ENCODE peak calls at places on chromosomes 16 and 17, in nine cellular contexts. N, M, T, X, K, B, F, Y and W are unnamed samples.

GRCh38 chr16:11848842-11849241 is 2.5 kb downstream of the RSL1D1 start:
- DNase-seq in N (no peak), M (peak; percentile 77), T (no peak), X (peak; percentile 28), K (no peak), B (no peak), F (no peak), Y (no peak), W (no peak)

GRCh38 chr17:81422776-81423697 is 27.8 kb downstream of the BAHCC1 start:
- DNase-seq in N (peak; percentile 86), M (peak; percentile 96), T (peak; percentile 86), X (peak; percentile 91), K (peak; percentile 93), B (peak; percentile 50), F (no peak), Y (peak; percentile 66), W (no peak)

GRCh38 chr17:69066482-69066881 is 5.8 kb upstream of the ABCA9 start:
- DNase-seq in N (no peak), M (no peak), T (no peak), X (no peak), K (no peak), B (no peak), F (no peak), Y (no peak), W (no peak)

GRCh38 chr17:19706791-19707727 is 9.3 kb downstream of the SLC47A2 start:
- DNase-seq in N (no peak), M (no peak), T (no peak), X (no peak), K (no peak), B (peak; percentile 45), F (no peak), Y (peak; percentile 71), W (no peak)

GRCh38 chr17:79866791-79867190 is 27.6 kb upstream of the CBX4 start:
- DNase-seq in N (no peak), M (no peak), T (no peak), X (no peak), K (no peak), B (no peak), F (no peak), Y (no peak), W (no peak)

GRCh38 chr17:17417718-17418151 is 59.1 kb upstream of the MED9 start:
- DNase-seq in N (no peak), M (no peak), T (no peak), X (no peak), K (no peak), B (no peak), F (no peak), Y (no peak), W (no peak)

GRCh38 chr17:12994341-12995074 is 23.3 kb downstream of the ELAC2 start:
- DNase-seq in N (no peak), M (no peak), T (no peak), X (no peak), K (no peak), B (no peak), F (no peak), Y (no peak), W (no peak)

GRCh38 chr17:76268991-76269981 is 4.1 kb downstream of the UBALD2 start:
- DNase-seq in N (peak; percentile 66), M (no peak), T (no peak), X (no peak), K (no peak), B (peak; percentile 73), F (no peak), Y (no peak), W (no peak)

GRCh38 chr16:66618588-66618987 is 14.1 kb downstream of the CMTM3 start:
- DNase-seq in N (peak; percentile 73), M (peak; percentile 98), T (no peak), X (peak; percentile 99), K (no peak), B (no peak), F (no peak), Y (no peak), W (no peak)

GRCh38 chr17:74259667-74260524 is 14.1 kb upstream of the DNAI2 start:
- DNase-seq in N (no peak), M (no peak), T (no peak), X (no peak), K (peak; percentile 52), B (no peak), F (no peak), Y (no peak), W (no peak)

GRCh38 chr16:56793504-56793903 is 63.6 kb downstream of the NUP93 start:
- DNase-seq in N (no peak), M (peak; percentile 51), T (no peak), X (no peak), K (no peak), B (peak; percentile 20), F (peak; percentile 30), Y (no peak), W (no peak)

GRCh38 chr16:2507052-2507678 is 6.6 kb upstream of the ATP6V0C start:
- DNase-seq in N (no peak), M (no peak), T (peak; percentile 72), X (no peak), K (peak; percentile 45), B (no peak), F (peak; percentile 65), Y (no peak), W (no peak)

GRCh38 chr17:32610027-32610650 is 123.3 kb downstream of the CDK5R1 start:
- DNase-seq in N (no peak), M (no peak), T (no peak), X (no peak), K (no peak), B (no peak), F (no peak), Y (peak; percentile 64), W (no peak)

GRCh38 chr16:4968879-4969278 is 10.7 kb downstream of the SEC14L5 start:
- DNase-seq in N (no peak), M (no peak), T (no peak), X (no peak), K (no peak), B (no peak), F (no peak), Y (peak; percentile 70), W (no peak)

DNA sequence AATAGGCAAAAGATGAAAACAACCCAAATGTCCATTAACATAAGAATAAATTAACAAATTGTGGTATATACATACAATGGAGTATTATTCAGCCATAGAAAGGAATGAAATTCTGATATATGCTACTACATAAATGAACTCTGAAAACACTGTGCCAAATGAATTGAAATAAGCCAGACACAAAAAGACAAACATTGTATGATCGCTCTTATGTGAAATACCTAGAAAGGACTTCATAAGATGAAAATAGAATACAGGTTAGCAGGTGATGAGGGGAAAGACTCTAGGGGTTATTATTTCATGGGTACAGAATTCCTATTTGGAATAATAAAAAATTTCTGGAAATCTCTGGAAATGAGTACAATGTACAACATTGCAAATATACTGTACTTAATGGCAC is 80.2 kb downstream of the BRIP1 start:
- DNase-seq in N (no peak), M (no peak), T (no peak), X (no peak), K (no peak), B (no peak), F (no peak), Y (no peak), W (no peak)
- TF ChIP-seq CTCF in N (no peak), M (no peak), T (no peak), X (no peak), K (no peak), B (no peak), F (no peak), Y (no peak), W (no peak)

GRCh38 chr17:57783338-57783742 is 38.2 kb upstream of the CCDC182 start:
- DNase-seq in N (peak; percentile 85), M (peak; percentile 5), T (peak; percentile 26), X (no peak), K (peak; percentile 95), B (peak; percentile 87), F (peak; percentile 57), Y (peak; percentile 93), W (peak; percentile 66)
- H3K4me3 ChIP-seq in N (peak overlapping the region; percentile 52), M (no peak overlapping the region), T (no peak overlapping the region), X (no peak overlapping the region), K (no peak overlapping the region), B (no peak overlapping the region), F (peak overlapping the region; percentile 19), Y (peak overlapping the region; percentile 29), W (peak overlapping the region; percentile 47)

DNA sequence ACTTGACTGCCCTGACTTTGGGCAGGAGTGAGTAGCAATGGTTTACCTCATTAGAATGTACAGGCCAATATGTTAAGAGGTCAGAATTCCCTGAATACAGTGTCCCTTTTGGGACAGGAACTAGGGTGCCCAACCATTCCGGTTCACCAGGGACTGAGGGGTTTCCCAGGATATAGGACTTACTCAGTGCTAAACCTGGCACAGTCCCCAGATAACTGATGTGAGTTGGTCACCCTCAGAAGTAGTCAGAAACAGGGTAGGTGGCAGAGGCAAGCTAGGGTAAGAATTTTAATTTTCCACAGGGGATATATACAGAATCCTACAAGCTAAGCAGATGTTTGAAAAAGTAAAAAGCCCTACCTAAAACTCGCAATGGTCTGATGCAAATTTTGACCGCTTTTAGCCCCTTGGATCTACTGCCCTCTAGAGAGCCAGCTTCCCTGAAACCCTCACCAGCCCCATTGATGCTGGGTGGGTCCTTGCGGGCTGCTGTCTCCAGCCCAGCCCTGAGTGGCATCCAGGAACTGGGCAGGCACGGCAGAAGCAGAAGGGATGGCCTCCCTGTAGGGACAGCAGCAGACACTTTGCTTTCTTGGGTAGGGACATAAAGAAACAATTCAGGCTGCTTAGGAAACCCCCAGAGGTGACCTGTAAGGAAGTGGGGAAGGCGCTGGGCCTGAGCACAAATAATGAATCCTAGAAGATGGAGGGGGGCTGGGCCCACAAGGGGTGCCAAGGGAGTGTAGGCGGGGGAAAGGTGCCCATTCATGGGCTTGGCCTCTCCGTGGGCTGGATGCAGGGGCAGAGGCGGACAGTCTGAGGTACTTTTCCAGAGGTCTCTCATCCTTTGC is 434.8 kb downstream of the SLC39A11 start:
- DNase-seq in N (no peak), M (peak; percentile 41), T (no peak), X (peak; percentile 14), K (no peak), B (no peak), F (no peak), Y (no peak), W (no peak)
- TF ChIP-seq CTCF in N (no peak), M (no peak), T (no peak), X (no peak), K (no peak), B (peak; percentile 4), F (no peak), Y (peak; percentile 25), W (no peak)

GRCh38 chr17:9054611-9055010 is 33.3 kb downstream of the NTN1 start:
- DNase-seq in N (no peak), M (no peak), T (no peak), X (no peak), K (no peak), B (no peak), F (no peak), Y (peak; percentile 88), W (no peak)

GRCh38 chr17:9052921-9053320 is 31.6 kb downstream of the NTN1 start:
- DNase-seq in N (no peak), M (no peak), T (no peak), X (no peak), K (no peak), B (no peak), F (no peak), Y (no peak), W (no peak)

GRCh38 chr17:9055281-9055680 is 34.0 kb downstream of the NTN1 start:
- DNase-seq in N (no peak), M (no peak), T (no peak), X (no peak), K (no peak), B (no peak), F (no peak), Y (no peak), W (no peak)

GRCh38 chr17:9053406-9053805 is 32.1 kb downstream of the NTN1 start:
- DNase-seq in N (no peak), M (no peak), T (no peak), X (no peak), K (no peak), B (no peak), F (no peak), Y (no peak), W (no peak)

GRCh38 chr17:9054146-9054545 is 32.8 kb downstream of the NTN1 start:
- DNase-seq in N (no peak), M (no peak), T (no peak), X (no peak), K (no peak), B (no peak), F (no peak), Y (peak; percentile 62), W (no peak)
- H3K4me3 ChIP-seq in N (no peak overlapping the region), M (no peak overlapping the region), T (no peak overlapping the region), X (no peak overlapping the region), K (no peak overlapping the region), B (no peak overlapping the region), F (peak overlapping the region; percentile 28), Y (peak overlapping the region; percentile 16), W (no peak overlapping the region)